ENCODE peak calls at places on chromosomes 16 and 17, in ten cellular contexts. One of them, this sample, is unnamed.

GRCh38 chr17:69954241-69954933 is 120.6 kb upstream of the KCNJ16 start:
- DNase-seq in posterior cingulate gyrus: no peak
- DNase-seq in ecto neural progenitor cell: no peak
- DNase-seq in retina: no peak
- DNase-seq in pons: no peak
- DNase-seq in T-helper 9 cell: no peak
- DNase-seq in fibroblast of the conjunctiva: no peak
- DNase-seq in hepatic stellate cell: no peak
- DNase-seq in sciatic nerve: no peak
- DNase-seq in stimulated activated CD4-positive, alpha-beta T cell treated with anti-CD3 and anti-CD28 coated beads, Interleukin-2, amount 100 ng/mL, for 48 hours: no peak
- DNase-seq in this sample: no peak

GRCh38 chr17:42676424-42677011 is at the start of gene PLEKHH3:
- DNase-seq in pons: no peak
- DNase-seq in sciatic nerve: no peak
- DNase-seq in posterior cingulate gyrus: peak
- DNase-seq in hepatic stellate cell: peak
- DNase-seq in stimulated activated CD4-positive, alpha-beta T cell treated with anti-CD3 and anti-CD28 coated beads, Interleukin-2, amount 100 ng/mL, for 48 hours: no peak
- DNase-seq in T-helper 9 cell: no peak
- DNase-seq in retina: peak
- DNase-seq in fibroblast of the conjunctiva: peak
- DNase-seq in ecto neural progenitor cell: no peak
- DNase-seq in this sample: no peak

GRCh38 chr16:51766739-51767138 is 615.7 kb upstream of the SALL1 start:
- DNase-seq in fibroblast of the conjunctiva: no peak
- DNase-seq in stimulated activated CD4-positive, alpha-beta T cell treated with anti-CD3 and anti-CD28 coated beads, Interleukin-2, amount 100 ng/mL, for 48 hours: no peak
- DNase-seq in sciatic nerve: no peak
- DNase-seq in T-helper 9 cell: no peak
- DNase-seq in retina: no peak
- DNase-seq in pons: no peak
- DNase-seq in ecto neural progenitor cell: no peak
- DNase-seq in hepatic stellate cell: no peak
- DNase-seq in posterior cingulate gyrus: no peak
- DNase-seq in this sample: no peak

GRCh38 chr17:17120294-17120693 is 78.0 kb downstream of the MPRIP start:
- DNase-seq in ecto neural progenitor cell: no peak
- DNase-seq in retina: no peak
- DNase-seq in posterior cingulate gyrus: peak
- DNase-seq in hepatic stellate cell: no peak
- DNase-seq in T-helper 9 cell: no peak
- DNase-seq in sciatic nerve: no peak
- DNase-seq in pons: no peak
- DNase-seq in stimulated activated CD4-positive, alpha-beta T cell treated with anti-CD3 and anti-CD28 coated beads, Interleukin-2, amount 100 ng/mL, for 48 hours: no peak
- DNase-seq in fibroblast of the conjunctiva: no peak
- DNase-seq in this sample: no peak

GRCh38 chr17:48751733-48752398 is 23.3 kb upstream of the HOXB13 start:
- DNase-seq in retina: peak
- DNase-seq in pons: no peak
- DNase-seq in T-helper 9 cell: no peak
- DNase-seq in ecto neural progenitor cell: no peak
- DNase-seq in hepatic stellate cell: no peak
- DNase-seq in posterior cingulate gyrus: no peak
- DNase-seq in sciatic nerve: no peak
- DNase-seq in stimulated activated CD4-positive, alpha-beta T cell treated with anti-CD3 and anti-CD28 coated beads, Interleukin-2, amount 100 ng/mL, for 48 hours: no peak
- DNase-seq in fibroblast of the conjunctiva: no peak
- DNase-seq in this sample: no peak

GRCh38 chr17:63178530-63178929 is 212.5 kb downstream of the TANC2 start:
- DNase-seq in sciatic nerve: no peak
- DNase-seq in stimulated activated CD4-positive, alpha-beta T cell treated with anti-CD3 and anti-CD28 coated beads, Interleukin-2, amount 100 ng/mL, for 48 hours: no peak
- DNase-seq in ecto neural progenitor cell: no peak
- DNase-seq in fibroblast of the conjunctiva: no peak
- DNase-seq in hepatic stellate cell: peak
- DNase-seq in T-helper 9 cell: no peak
- DNase-seq in posterior cingulate gyrus: no peak
- DNase-seq in retina: no peak
- DNase-seq in pons: no peak
- DNase-seq in this sample: no peak

GRCh38 chr17:49984283-49984682 is 10.7 kb downstream of the DLX3 start:
- DNase-seq in stimulated activated CD4-positive, alpha-beta T cell treated with anti-CD3 and anti-CD28 coated beads, Interleukin-2, amount 100 ng/mL, for 48 hours: no peak
- DNase-seq in ecto neural progenitor cell: peak
- DNase-seq in fibroblast of the conjunctiva: no peak
- DNase-seq in hepatic stellate cell: no peak
- DNase-seq in sciatic nerve: no peak
- DNase-seq in posterior cingulate gyrus: peak
- DNase-seq in retina: no peak
- DNase-seq in T-helper 9 cell: no peak
- DNase-seq in pons: no peak
- DNase-seq in this sample: no peak

GRCh38 chr16:1965610-1966009 is 984 bp upstream of the RPS2 start:
- DNase-seq in retina: no peak
- DNase-seq in T-helper 9 cell: no peak
- DNase-seq in sciatic nerve: no peak
- DNase-seq in ecto neural progenitor cell: no peak
- DNase-seq in stimulated activated CD4-positive, alpha-beta T cell treated with anti-CD3 and anti-CD28 coated beads, Interleukin-2, amount 100 ng/mL, for 48 hours: no peak
- DNase-seq in posterior cingulate gyrus: no peak
- DNase-seq in fibroblast of the conjunctiva: no peak
- DNase-seq in hepatic stellate cell: no peak
- DNase-seq in pons: no peak
- DNase-seq in this sample: no peak

GRCh38 chr16:78567713-78568112 is 468.3 kb downstream of the WWOX start:
- DNase-seq in posterior cingulate gyrus: no peak
- DNase-seq in retina: peak
- DNase-seq in ecto neural progenitor cell: no peak
- DNase-seq in fibroblast of the conjunctiva: no peak
- DNase-seq in pons: no peak
- DNase-seq in sciatic nerve: no peak
- DNase-seq in T-helper 9 cell: no peak
- DNase-seq in stimulated activated CD4-positive, alpha-beta T cell treated with anti-CD3 and anti-CD28 coated beads, Interleukin-2, amount 100 ng/mL, for 48 hours: no peak
- DNase-seq in hepatic stellate cell: no peak
- DNase-seq in this sample: no peak

GRCh38 chr16:1919680-1919998 is 1.4 kb upstream of the HS3ST6 start:
- DNase-seq in pons: no peak
- DNase-seq in T-helper 9 cell: no peak
- DNase-seq in sciatic nerve: no peak
- DNase-seq in retina: no peak
- DNase-seq in stimulated activated CD4-positive, alpha-beta T cell treated with anti-CD3 and anti-CD28 coated beads, Interleukin-2, amount 100 ng/mL, for 48 hours: no peak
- DNase-seq in posterior cingulate gyrus: no peak
- DNase-seq in ecto neural progenitor cell: no peak
- DNase-seq in hepatic stellate cell: no peak
- DNase-seq in fibroblast of the conjunctiva: no peak
- DNase-seq in this sample: no peak

GRCh38 chr16:9800180-9800738 is 382.0 kb downstream of the GRIN2A start:
- DNase-seq in sciatic nerve: no peak
- DNase-seq in T-helper 9 cell: no peak
- DNase-seq in posterior cingulate gyrus: no peak
- DNase-seq in hepatic stellate cell: no peak
- DNase-seq in pons: no peak
- DNase-seq in stimulated activated CD4-positive, alpha-beta T cell treated with anti-CD3 and anti-CD28 coated beads, Interleukin-2, amount 100 ng/mL, for 48 hours: no peak
- DNase-seq in retina: no peak
- DNase-seq in fibroblast of the conjunctiva: no peak
- DNase-seq in ecto neural progenitor cell: no peak
- DNase-seq in this sample: no peak

GRCh38 chr17:50840311-50840851 is 5.0 kb downstream of the WFIKKN2 start:
- DNase-seq in hepatic stellate cell: no peak
- DNase-seq in T-helper 9 cell: no peak
- DNase-seq in sciatic nerve: no peak
- DNase-seq in retina: peak
- DNase-seq in stimulated activated CD4-positive, alpha-beta T cell treated with anti-CD3 and anti-CD28 coated beads, Interleukin-2, amount 100 ng/mL, for 48 hours: no peak
- DNase-seq in posterior cingulate gyrus: peak
- DNase-seq in pons: no peak
- DNase-seq in ecto neural progenitor cell: no peak
- DNase-seq in fibroblast of the conjunctiva: no peak
- DNase-seq in this sample: no peak

GRCh38 chr17:17570798-17571716 is 20.5 kb downstream of the PEMT start:
- DNase-seq in T-helper 9 cell: no peak
- DNase-seq in retina: no peak
- DNase-seq in stimulated activated CD4-positive, alpha-beta T cell treated with anti-CD3 and anti-CD28 coated beads, Interleukin-2, amount 100 ng/mL, for 48 hours: no peak
- DNase-seq in hepatic stellate cell: no peak
- DNase-seq in pons: no peak
- DNase-seq in posterior cingulate gyrus: no peak
- DNase-seq in ecto neural progenitor cell: no peak
- DNase-seq in sciatic nerve: no peak
- DNase-seq in fibroblast of the conjunctiva: no peak
- DNase-seq in this sample: no peak

GRCh38 chr17:76142044-76143041 is 1.3 kb upstream of the FOXJ1 start:
- DNase-seq in stimulated activated CD4-positive, alpha-beta T cell treated with anti-CD3 and anti-CD28 coated beads, Interleukin-2, amount 100 ng/mL, for 48 hours: no peak
- DNase-seq in pons: no peak
- DNase-seq in sciatic nerve: peak
- DNase-seq in T-helper 9 cell: no peak
- DNase-seq in hepatic stellate cell: no peak
- DNase-seq in ecto neural progenitor cell: peak
- DNase-seq in posterior cingulate gyrus: peak
- DNase-seq in retina: peak
- DNase-seq in fibroblast of the conjunctiva: no peak
- DNase-seq in this sample: no peak

GRCh38 chr16:69057400-69058378 is 47.8 kb upstream of the HAS3 start:
- DNase-seq in pons: no peak
- DNase-seq in sciatic nerve: no peak
- DNase-seq in ecto neural progenitor cell: no peak
- DNase-seq in hepatic stellate cell: peak
- DNase-seq in T-helper 9 cell: no peak
- DNase-seq in posterior cingulate gyrus: no peak
- DNase-seq in stimulated activated CD4-positive, alpha-beta T cell treated with anti-CD3 and anti-CD28 coated beads, Interleukin-2, amount 100 ng/mL, for 48 hours: no peak
- DNase-seq in retina: no peak
- DNase-seq in fibroblast of the conjunctiva: peak
- DNase-seq in this sample: no peak

GRCh38 chr17:9232591-9233270 is 211.4 kb downstream of the NTN1 start:
- DNase-seq in retina: no peak
- DNase-seq in hepatic stellate cell: no peak
- DNase-seq in sciatic nerve: no peak
- DNase-seq in T-helper 9 cell: no peak
- DNase-seq in ecto neural progenitor cell: no peak
- DNase-seq in fibroblast of the conjunctiva: no peak
- DNase-seq in stimulated activated CD4-positive, alpha-beta T cell treated with anti-CD3 and anti-CD28 coated beads, Interleukin-2, amount 100 ng/mL, for 48 hours: no peak
- DNase-seq in posterior cingulate gyrus: peak
- DNase-seq in pons: no peak
- DNase-seq in this sample: no peak

GRCh38 chr17:58007781-58008706 is 998 bp upstream of the SRSF1 start:
- DNase-seq in posterior cingulate gyrus: no peak
- DNase-seq in sciatic nerve: no peak
- DNase-seq in ecto neural progenitor cell: peak
- DNase-seq in retina: no peak
- DNase-seq in T-helper 9 cell: no peak
- DNase-seq in pons: no peak
- DNase-seq in fibroblast of the conjunctiva: no peak
- DNase-seq in hepatic stellate cell: peak
- DNase-seq in stimulated activated CD4-positive, alpha-beta T cell treated with anti-CD3 and anti-CD28 coated beads, Interleukin-2, amount 100 ng/mL, for 48 hours: no peak
- DNase-seq in this sample: no peak